ENCODE peak calls at places on chromosomes 13 and 19, in seven cellular contexts. Y is omental fat pad; U is non-pigmented ciliary epithelial cell; D is astrocyte of the cerebellum; N is aorta; K is posterior vena cava; X is stimulated activated CD4-positive, alpha-beta T cell treated with anti-CD3 and anti-CD28 coated beads, Interleukin-4, amount 100 ng/mL, for 1 hour. P is an unnamed sample.

GRCh38 chr19:2328401-2329161 is at the start of the genes LSM7 and SPPL2B:
- DNase-seq in Y (peak), U (peak), D (peak), N (peak), K (peak), X (peak), P (peak)

GRCh38 chr19:41895745-41896580 is 13.0 kb downstream of the ARHGEF1 start:
- DNase-seq in Y (no peak), U (no peak), D (no peak), N (no peak), K (no peak), X (no peak), P (no peak)

GRCh38 chr13:30049692-30050091 is 199.3 kb upstream of the UBL3 start:
- DNase-seq in Y (no peak), U (no peak), D (no peak), N (no peak), K (no peak), X (no peak), P (no peak)

GRCh38 chr19:14059093-14059480 is 2.8 kb downstream of the PALM3 start:
- DNase-seq in Y (no peak), U (no peak), D (no peak), N (no peak), K (no peak), X (peak), P (no peak)

GRCh38 chr19:1360818-1361461 is 22.8 kb upstream of the NDUFS7 start:
- DNase-seq in Y (no peak), U (no peak), D (peak), N (peak), K (peak), X (no peak), P (peak)

GRCh38 chr13:113731192-113732175 is 27.5 kb upstream of the TMEM255B start:
- DNase-seq in Y (no peak), U (no peak), D (no peak), N (peak), K (peak), X (no peak), P (no peak)

GRCh38 chr19:52065399-52065798 is 16.8 kb upstream of the ZNF432 start:
- DNase-seq in Y (no peak), U (no peak), D (no peak), N (no peak), K (no peak), X (no peak), P (no peak)

GRCh38 chr13:34300559-34300958 is 482.6 kb downstream of the RFC3 start:
- DNase-seq in Y (no peak), U (no peak), D (no peak), N (no peak), K (no peak), X (no peak), P (no peak)

GRCh38 chr13:110854866-110855265 is 60.0 kb downstream of the ANKRD10 start:
- DNase-seq in Y (no peak), U (no peak), D (no peak), N (no peak), K (no peak), X (no peak), P (no peak)

GRCh38 chr13:25171170-25171516 is 945 bp downstream of the AMER2 start:
- DNase-seq in Y (no peak), U (no peak), D (no peak), N (no peak), K (no peak), X (no peak), P (no peak)

GRCh38 chr13:53200075-53200474 is 171.5 kb downstream of the OLFM4 start:
- DNase-seq in Y (no peak), U (no peak), D (no peak), N (no peak), K (no peak), X (no peak), P (no peak)

GRCh38 chr19:50465986-50466771 is 10.1 kb upstream of the EMC10 start:
- DNase-seq in Y (no peak), U (no peak), D (no peak), N (no peak), K (no peak), X (no peak), P (no peak)

GRCh38 chr13:32126298-32126697 is 94.7 kb downstream of the FRY start:
- DNase-seq in Y (no peak), U (no peak), D (no peak), N (no peak), K (no peak), X (no peak), P (no peak)

GRCh38 chr13:113000575-113000974 is 31.6 kb downstream of the MCF2L start:
- DNase-seq in Y (no peak), U (no peak), D (no peak), N (no peak), K (no peak), X (no peak), P (no peak)

GRCh38 chr19:33470686-33471085 is 50.9 kb downstream of the PEPD start:
- DNase-seq in Y (no peak), U (no peak), D (no peak), N (no peak), K (peak), X (no peak), P (no peak)

GRCh38 chr19:52603558-52604207 is 33.6 kb downstream of the ZNF701 start:
- DNase-seq in Y (no peak), U (peak), D (no peak), N (no peak), K (no peak), X (no peak), P (peak)

GRCh38 chr19:15633122-15633521 is 7.6 kb upstream of the CYP4F3 start:
- DNase-seq in Y (no peak), U (no peak), D (no peak), N (no peak), K (no peak), X (no peak), P (no peak)

GRCh38 chr13:27969073-27969865 is at the start of gene CDX2:
- DNase-seq in Y (no peak), U (no peak), D (no peak), N (no peak), K (no peak), X (no peak), P (no peak)

GRCh38 chr19:18879579-18880373 is 16.2 kb downstream of the CERS1 start:
- DNase-seq in Y (no peak), U (no peak), D (no peak), N (no peak), K (no peak), X (no peak), P (no peak)

GRCh38 chr19:35204799-35205732 is 23.5 kb downstream of the FAM187B start:
- DNase-seq in Y (no peak), U (no peak), D (no peak), N (peak), K (no peak), X (no peak), P (no peak)

GRCh38 chr19:43425567-43426392 is 11.1 kb downstream of the TEX101 start:
- DNase-seq in Y (no peak), U (no peak), D (no peak), N (no peak), K (no peak), X (no peak), P (no peak)

GRCh38 chr13:91154553-91154952 is 192.9 kb upstream of the MIR17HG start:
- DNase-seq in Y (no peak), U (no peak), D (no peak), N (no peak), K (no peak), X (no peak), P (no peak)

GRCh38 chr13:111947026-111947810 is 119.7 kb upstream of the SOX1 start:
- DNase-seq in Y (no peak), U (no peak), D (no peak), N (no peak), K (peak), X (no peak), P (no peak)